ENCODE peak calls at places on chromosomes 2 and 18, in four cellular contexts. N, K, D and W are unnamed samples.

GRCh38 chr2:14255135-14255820 is 377.2 kb upstream of the LRATD1 start:
- DNase-seq in D (no peak), K (no peak), N (no peak), W (no peak)

GRCh38 chr18:50816767-50817166 is 3.0 kb downstream of the MRO start:
- DNase-seq in D (no peak), K (no peak), N (no peak), W (no peak)

GRCh38 chr18:28916436-28916835 is 739.5 kb upstream of the CDH2 start:
- DNase-seq in K (no peak), N (no peak), D (no peak), W (no peak)

GRCh38 chr2:28274911-28275685 is 117.6 kb upstream of the FOSL2 start:
- DNase-seq in K (no peak), D (no peak), N (peak), W (no peak)

GRCh38 chr2:9327873-9328352 is 95.4 kb downstream of the ITGB1BP1 start:
- DNase-seq in D (no peak), N (peak), K (no peak), W (no peak)

GRCh38 chr18:6734746-6735430 is 5.4 kb downstream of the ARHGAP28 start:
- DNase-seq in N (no peak), K (no peak), D (no peak), W (no peak)

GRCh38 chr18:74796928-74797576 is 199.4 kb downstream of the ZNF407 start:
- DNase-seq in N (peak), D (peak), K (no peak), W (no peak)

GRCh38 chr2:120594856-120595685 is 140.6 kb upstream of the GLI2 start:
- DNase-seq in N (peak), D (no peak), K (no peak), W (no peak)

GRCh38 chr2:171547720-171548119 is 25.4 kb downstream of the CYBRD1 start:
- DNase-seq in K (no peak), D (no peak), N (no peak), W (no peak)

GRCh38 chr2:176960736-176961135 is 251.9 kb upstream of the HNRNPA3 start:
- DNase-seq in K (no peak), N (no peak), D (no peak), W (no peak)

GRCh38 chr2:29880084-29880483 is 41.3 kb downstream of the ALK start:
- DNase-seq in K (no peak), N (no peak), D (no peak), W (no peak)

GRCh38 chr2:196205891-196206408 is 34.6 kb upstream of the STK17B start:
- DNase-seq in K (no peak), N (no peak), D (no peak), W (no peak)

GRCh38 chr2:19747310-19748072 is 154.3 kb downstream of the TTC32 start:
- DNase-seq in K (no peak), D (no peak), N (no peak), W (no peak)

GRCh38 chr2:191678437-191679110 is 638 bp downstream of the NABP1 start:
- DNase-seq in K (no peak), D (no peak), N (peak), W (no peak)

GRCh38 chr2:1717129-1717528 is 27.2 kb downstream of the PXDN start:
- DNase-seq in N (no peak), D (no peak), K (no peak), W (no peak)

GRCh38 chr2:45895477-45895876 is 244.0 kb downstream of the PRKCE start:
- DNase-seq in D (no peak), N (no peak), K (no peak), W (no peak)

GRCh38 chr2:173028671-173029070 is 47.0 kb upstream of the MAP3K20 start:
- DNase-seq in N (no peak), D (no peak), K (no peak), W (no peak)

GRCh38 chr18:58186258-58186948 is 142.4 kb downstream of the NEDD4L start:
- DNase-seq in K (no peak), N (no peak), D (no peak), W (no peak)
- TF ChIP-seq SPI1 in K (no peak), N (no peak), D (no peak), W (no peak)

GRCh38 chr2:239935789-239936758 is 89.1 kb downstream of the NDUFA10 start:
- DNase-seq in K (no peak), D (no peak), N (no peak), W (no peak)

GRCh38 chr2:239936838-239937581 is 88.1 kb downstream of the NDUFA10 start:
- DNase-seq in D (no peak), K (peak), N (no peak), W (no peak)

GRCh38 chr2:239932881-239933735 is 92.0 kb downstream of the NDUFA10 start:
- DNase-seq in D (no peak), N (no peak), K (no peak), W (no peak)

GRCh38 chr2:239937866-239938640 is 87.1 kb downstream of the NDUFA10 start:
- DNase-seq in D (no peak), N (no peak), K (no peak), W (no peak)

GRCh38 chr2:239934571-239935171 is 90.5 kb downstream of the NDUFA10 start:
- DNase-seq in D (no peak), K (peak), N (peak), W (peak)
- TF ChIP-seq SPI1 in D (no peak), K (no peak), N (no peak), W (no peak)

GRCh38 chr2:37349376-37349775 is 4.9 kb downstream of the QPCT start:
- DNase-seq in K (no peak), N (no peak), D (no peak), W (no peak)

GRCh38 chr2:37350917-37351316 is 6.5 kb downstream of the QPCT start:
- DNase-seq in D (no peak), N (no peak), K (no peak), W (no peak)

GRCh38 chr2:37348155-37348554 is 3.7 kb downstream of the QPCT start:
- DNase-seq in K (no peak), N (no peak), D (no peak), W (no peak)

GRCh38 chr2:37354571-37354970 is 10.1 kb downstream of the QPCT start:
- DNase-seq in D (no peak), K (no peak), N (no peak), W (no peak)

GRCh38 chr2:37350034-37350433 is 5.6 kb downstream of the QPCT start:
- DNase-seq in N (no peak), D (peak), K (no peak), W (no peak)
- TF ChIP-seq SPI1 in N (no peak), D (no peak), K (no peak), W (no peak)

GRCh38 chr2:26605195-26605968 is 35.8 kb downstream of the CIB4 start:
- DNase-seq in K (peak), N (peak), D (peak), W (no peak)
- TF ChIP-seq SPI1 in K (no peak), N (no peak), D (no peak), W (no peak)

GRCh38 chr2:74985983-74986382 is 27.5 kb downstream of the POLE4 start:
- DNase-seq in N (no peak), K (no peak), D (no peak), W (no peak)

GRCh38 chr2:74991977-74992376 is 33.5 kb downstream of the POLE4 start:
- DNase-seq in D (no peak), K (no peak), N (peak), W (no peak)
- TF ChIP-seq SPI1 in D (no peak), K (no peak), N (no peak), W (no peak)

DNA sequence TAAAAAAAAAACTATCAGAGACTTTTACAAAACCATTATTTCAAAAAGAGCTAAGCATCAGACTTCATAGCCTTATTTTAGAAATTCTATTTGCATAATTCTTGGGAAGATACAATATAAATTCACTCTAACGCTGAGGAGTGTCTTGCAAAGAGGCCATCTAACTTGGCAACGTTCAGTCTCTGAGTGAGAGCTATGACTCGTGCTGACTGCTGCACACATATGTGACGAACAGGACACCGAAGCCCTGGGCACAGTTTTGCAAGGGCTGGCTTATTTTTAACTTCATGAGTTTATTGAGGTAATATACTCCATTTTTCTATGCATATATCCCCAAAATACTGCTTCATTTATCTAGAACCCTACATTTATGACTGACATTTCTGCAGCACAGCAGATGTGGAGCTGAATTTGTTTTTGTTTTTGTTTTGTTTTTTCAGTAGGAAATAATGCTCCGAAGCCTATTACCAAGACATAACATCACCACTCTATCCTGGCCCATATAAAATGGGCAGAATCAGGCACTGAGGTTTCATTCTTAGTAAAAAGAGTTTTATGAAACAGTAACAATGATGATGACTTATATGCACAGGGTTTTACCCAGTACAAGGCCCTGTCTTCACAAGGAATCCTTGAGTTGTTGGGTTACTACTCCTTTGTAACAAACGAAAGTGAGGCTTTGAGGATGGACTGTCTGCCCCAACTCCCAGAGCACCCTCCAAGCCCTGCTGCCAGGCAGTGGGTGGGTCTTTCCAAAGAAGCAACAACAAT is 68.3 kb downstream of the CRACDL start:
- DNase-seq in N (no peak), D (no peak), K (no peak), W (no peak)
- TF ChIP-seq SPI1 in N (no peak), D (no peak), K (no peak), W (no peak)

GRCh38 chr18:77379976-77380375 is 130.3 kb downstream of the GALR1 start:
- DNase-seq in D (no peak), N (no peak), K (no peak), W (no peak)

GRCh38 chr18:77374106-77374505 is 124.5 kb downstream of the GALR1 start:
- DNase-seq in N (no peak), D (no peak), K (no peak), W (no peak)

GRCh38 chr18:77376733-77377094 is 127.1 kb downstream of the GALR1 start:
- DNase-seq in D (no peak), N (no peak), K (no peak), W (no peak)

GRCh38 chr18:77377813-77378212 is 128.2 kb downstream of the GALR1 start:
- DNase-seq in N (no peak), D (no peak), K (no peak), W (no peak)

DNA sequence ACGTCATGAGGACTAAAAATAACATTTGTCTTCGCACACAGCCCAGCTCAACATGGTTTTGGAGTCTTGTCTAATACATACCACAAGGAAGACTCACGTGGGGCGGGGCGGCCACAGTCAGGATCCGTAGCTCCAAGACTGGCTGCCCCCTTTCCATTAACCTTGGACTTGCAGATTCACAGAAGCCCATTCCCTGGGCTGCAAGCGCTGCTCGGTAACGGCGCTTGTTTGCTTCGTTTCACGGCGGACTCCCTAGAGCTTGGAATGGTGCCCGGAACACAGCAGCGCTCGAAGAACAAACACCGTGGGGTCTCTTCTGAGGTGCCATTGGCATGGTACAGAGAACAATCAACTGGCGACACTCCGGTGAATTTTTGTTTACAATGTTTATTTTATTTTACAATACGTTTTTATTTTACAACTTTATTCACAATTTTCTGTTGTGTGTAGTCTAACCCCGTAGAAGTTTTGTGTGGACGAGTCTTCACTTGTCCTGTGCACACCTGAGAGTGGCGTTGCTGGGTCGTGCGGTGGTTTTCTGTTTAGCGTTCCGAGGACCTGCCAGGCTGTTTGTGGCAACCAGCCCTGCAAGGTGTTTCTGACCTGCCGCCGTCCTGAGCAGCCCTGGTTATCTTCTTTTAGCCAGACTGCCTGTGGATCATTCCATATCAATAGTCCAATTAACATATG is 126.5 kb downstream of the GALR1 start:
- DNase-seq in D (no peak), K (no peak), N (no peak), W (no peak)
- TF ChIP-seq SPI1 in D (no peak), K (no peak), N (no peak), W (no peak)